ENCODE peak calls at places on chromosomes 11 and 22, in ten cellular contexts. One of them, this sample, is unnamed. For H3K4me1, the result is how much of the 10 kb centered on the place peaks cover.

GRCh38 chr11:42762348-42762747 is 549.4 kb upstream of the API5 start:
- DNase-seq in HCT116: no peak
- DNase-seq in hepatocyte: no peak
- DNase-seq in body of pancreas: no peak
- DNase-seq in A549: no peak
- DNase-seq in SJSA1: no peak
- DNase-seq in HAP-1: no peak
- DNase-seq in Peyer's patch: no peak
- DNase-seq in stomach: no peak
- DNase-seq in adrenal gland: no peak
- DNase-seq in this sample: no peak

GRCh38 chr11:71370895-71371673 is 77.1 kb downstream of the DHCR7 start:
- DNase-seq in body of pancreas: no peak
- DNase-seq in HCT116: no peak
- DNase-seq in stomach: no peak
- DNase-seq in Peyer's patch: no peak
- DNase-seq in hepatocyte: no peak
- DNase-seq in adrenal gland: no peak
- DNase-seq in A549: no peak
- DNase-seq in SJSA1: no peak
- DNase-seq in HAP-1: no peak
- DNase-seq in this sample: no peak

GRCh38 chr11:60195923-60196368 is 13.1 kb upstream of the MS4A6A start:
- DNase-seq in Peyer's patch: no peak
- DNase-seq in body of pancreas: no peak
- DNase-seq in stomach: no peak
- DNase-seq in HAP-1: no peak
- DNase-seq in adrenal gland: no peak
- DNase-seq in hepatocyte: no peak
- DNase-seq in HCT116: no peak
- DNase-seq in A549: no peak
- DNase-seq in SJSA1: no peak
- DNase-seq in this sample: no peak

GRCh38 chr22:40479887-40480538 is 109.6 kb downstream of the SGSM3 start:
- DNase-seq in HCT116: no peak
- DNase-seq in SJSA1: no peak
- DNase-seq in hepatocyte: no peak
- DNase-seq in adrenal gland: no peak
- DNase-seq in stomach: no peak
- DNase-seq in Peyer's patch: no peak
- DNase-seq in HAP-1: no peak
- DNase-seq in A549: no peak
- DNase-seq in body of pancreas: no peak
- DNase-seq in this sample: no peak

GRCh38 chr11:115980336-115980735 is 476.1 kb upstream of the CADM1 start:
- DNase-seq in HCT116: no peak
- DNase-seq in A549: no peak
- DNase-seq in SJSA1: no peak
- DNase-seq in HAP-1: no peak
- DNase-seq in adrenal gland: no peak
- DNase-seq in hepatocyte: no peak
- DNase-seq in body of pancreas: no peak
- DNase-seq in stomach: no peak
- DNase-seq in Peyer's patch: no peak
- DNase-seq in this sample: no peak

GRCh38 chr11:59801981-59802638 is 8.5 kb downstream of the MRPL16 start:
- DNase-seq in HAP-1: no peak
- DNase-seq in Peyer's patch: no peak
- DNase-seq in HCT116: no peak
- DNase-seq in hepatocyte: no peak
- DNase-seq in SJSA1: peak
- DNase-seq in A549: peak
- DNase-seq in body of pancreas: peak
- DNase-seq in adrenal gland: peak
- DNase-seq in stomach: no peak
- DNase-seq in this sample: no peak

GRCh38 chr22:19038164-19038546 is 84.1 kb downstream of the DGCR2 start:
- DNase-seq in HCT116: no peak
- DNase-seq in SJSA1: no peak
- DNase-seq in hepatocyte: no peak
- DNase-seq in Peyer's patch: no peak
- DNase-seq in adrenal gland: no peak
- DNase-seq in HAP-1: no peak
- DNase-seq in A549: no peak
- DNase-seq in stomach: no peak
- DNase-seq in body of pancreas: no peak
- DNase-seq in this sample: peak

GRCh38 chr11:2592559-2593392 is 107.0 kb downstream of the KCNQ1OT1 start:
- DNase-seq in HCT116: no peak
- DNase-seq in HAP-1: no peak
- DNase-seq in SJSA1: no peak
- DNase-seq in stomach: no peak
- DNase-seq in adrenal gland: peak
- DNase-seq in A549: no peak
- DNase-seq in hepatocyte: no peak
- DNase-seq in Peyer's patch: no peak
- DNase-seq in body of pancreas: no peak
- DNase-seq in this sample: peak

GRCh38 chr22:46038174-46038487 is 61.2 kb upstream of the WNT7B start:
- DNase-seq in Peyer's patch: no peak
- DNase-seq in A549: no peak
- DNase-seq in HAP-1: no peak
- DNase-seq in HCT116: no peak
- DNase-seq in hepatocyte: no peak
- DNase-seq in stomach: no peak
- DNase-seq in body of pancreas: no peak
- DNase-seq in SJSA1: no peak
- DNase-seq in adrenal gland: no peak
- DNase-seq in this sample: no peak

GRCh38 chr22:46036558-46037408 is 59.8 kb upstream of the WNT7B start:
- DNase-seq in HCT116: peak
- DNase-seq in HAP-1: no peak
- DNase-seq in body of pancreas: peak
- DNase-seq in A549: peak
- DNase-seq in Peyer's patch: peak
- DNase-seq in SJSA1: peak
- DNase-seq in adrenal gland: peak
- DNase-seq in stomach: peak
- DNase-seq in hepatocyte: peak
- DNase-seq in this sample: no peak

GRCh38 chr22:46035380-46035741 is 58.4 kb upstream of the WNT7B start:
- DNase-seq in stomach: no peak
- DNase-seq in hepatocyte: no peak
- DNase-seq in SJSA1: peak
- DNase-seq in HAP-1: no peak
- DNase-seq in body of pancreas: no peak
- DNase-seq in Peyer's patch: no peak
- DNase-seq in adrenal gland: no peak
- DNase-seq in A549: no peak
- DNase-seq in HCT116: no peak
- DNase-seq in this sample: no peak

GRCh38 chr22:46033256-46034200 is 56.6 kb upstream of the WNT7B start:
- DNase-seq in body of pancreas: peak
- DNase-seq in stomach: no peak
- DNase-seq in adrenal gland: peak
- DNase-seq in hepatocyte: no peak
- DNase-seq in HCT116: no peak
- DNase-seq in A549: no peak
- DNase-seq in HAP-1: no peak
- DNase-seq in SJSA1: no peak
- DNase-seq in Peyer's patch: no peak
- DNase-seq in this sample: no peak

DNA sequence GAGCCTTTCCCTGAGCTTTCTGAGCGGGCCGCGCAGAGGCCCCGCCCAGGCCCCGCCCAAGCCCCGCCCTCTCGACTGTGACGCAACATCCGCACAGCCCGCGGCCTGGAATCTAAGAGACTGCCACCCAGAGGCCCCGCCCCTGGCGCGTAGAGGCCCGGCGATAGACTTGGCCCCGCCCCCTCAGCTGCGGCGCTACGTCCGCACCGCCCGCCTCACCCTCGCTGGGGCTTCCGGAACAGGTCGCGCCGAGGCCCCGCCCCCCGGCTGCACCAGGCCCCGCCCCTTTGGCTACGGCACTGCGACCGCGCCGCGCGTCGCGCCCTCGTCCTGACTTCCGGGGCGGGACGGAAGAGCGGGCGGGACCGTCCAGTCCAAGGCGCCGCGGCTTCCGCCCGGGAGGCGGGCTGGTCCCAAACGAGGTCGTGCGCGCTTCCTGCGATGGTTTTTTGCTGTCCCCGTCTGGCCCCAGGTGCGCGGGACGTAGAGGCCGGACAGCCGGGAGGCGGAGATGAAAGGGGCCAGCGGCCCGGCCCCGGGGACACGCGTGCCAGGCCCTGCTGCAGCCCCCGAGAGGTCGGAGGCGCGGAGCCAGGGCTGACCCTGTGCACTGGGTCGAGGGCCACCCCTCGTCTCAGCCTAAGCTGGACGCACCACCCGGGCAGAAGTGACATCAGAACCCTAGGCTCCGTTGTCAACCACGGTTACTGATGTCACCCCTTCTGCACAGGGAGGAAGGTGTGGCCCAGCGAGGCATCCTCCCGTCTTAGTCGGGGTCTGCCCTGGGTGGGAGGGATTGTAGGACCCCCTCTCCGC is 59.0 kb upstream of the WNT7B start:
- DNase-seq in hepatocyte: peak
- DNase-seq in SJSA1: peak
- DNase-seq in HCT116: peak
- DNase-seq in stomach: peak
- DNase-seq in HAP-1: peak
- DNase-seq in adrenal gland: peak
- DNase-seq in A549: peak
- DNase-seq in Peyer's patch: peak
- DNase-seq in body of pancreas: peak
- DNase-seq in this sample: peak
- H3K4me1 ChIP-seq in hepatocyte: under half
- H3K4me1 ChIP-seq in SJSA1: under half
- H3K4me1 ChIP-seq in HCT116: under half
- H3K4me1 ChIP-seq in stomach: under half
- H3K4me1 ChIP-seq in HAP-1: under half
- H3K4me1 ChIP-seq in adrenal gland: under half
- H3K4me1 ChIP-seq in A549: under half
- H3K4me1 ChIP-seq in Peyer's patch: under half
- H3K4me1 ChIP-seq in body of pancreas: half or more
- H3K4me1 ChIP-seq in this sample: under half

GRCh38 chr22:50169774-50170341 is 673 bp upstream of the PANX2 start:
- DNase-seq in body of pancreas: peak
- DNase-seq in HCT116: no peak
- DNase-seq in hepatocyte: peak
- DNase-seq in Peyer's patch: no peak
- DNase-seq in stomach: peak
- DNase-seq in adrenal gland: no peak
- DNase-seq in HAP-1: peak
- DNase-seq in A549: no peak
- DNase-seq in SJSA1: no peak
- DNase-seq in this sample: peak
- H3K4me3 ChIP-seq in body of pancreas: no peak
- H3K4me3 ChIP-seq in HCT116: peak
- H3K4me3 ChIP-seq in hepatocyte: peak
- H3K4me3 ChIP-seq in Peyer's patch: peak
- H3K4me3 ChIP-seq in stomach: peak
- H3K4me3 ChIP-seq in adrenal gland: no peak
- H3K4me3 ChIP-seq in HAP-1: peak
- H3K4me3 ChIP-seq in A549: peak
- H3K4me3 ChIP-seq in SJSA1: peak
- H3K4me3 ChIP-seq in this sample: peak

GRCh38 chr11:35583126-35583525 is 35.1 kb upstream of the FJX1 start:
- DNase-seq in SJSA1: peak
- DNase-seq in body of pancreas: no peak
- DNase-seq in HCT116: no peak
- DNase-seq in stomach: no peak
- DNase-seq in A549: no peak
- DNase-seq in HAP-1: no peak
- DNase-seq in adrenal gland: no peak
- DNase-seq in hepatocyte: no peak
- DNase-seq in Peyer's patch: no peak
- DNase-seq in this sample: no peak

GRCh38 chr11:35583843-35584242 is 34.4 kb upstream of the FJX1 start:
- DNase-seq in hepatocyte: no peak
- DNase-seq in stomach: no peak
- DNase-seq in Peyer's patch: no peak
- DNase-seq in body of pancreas: no peak
- DNase-seq in HAP-1: no peak
- DNase-seq in SJSA1: no peak
- DNase-seq in adrenal gland: no peak
- DNase-seq in HCT116: no peak
- DNase-seq in A549: no peak
- DNase-seq in this sample: no peak

GRCh38 chr11:35585411-35585810 is 32.8 kb upstream of the FJX1 start:
- DNase-seq in A549: no peak
- DNase-seq in adrenal gland: no peak
- DNase-seq in SJSA1: no peak
- DNase-seq in body of pancreas: no peak
- DNase-seq in stomach: no peak
- DNase-seq in hepatocyte: no peak
- DNase-seq in HCT116: no peak
- DNase-seq in Peyer's patch: no peak
- DNase-seq in HAP-1: no peak
- DNase-seq in this sample: no peak

GRCh38 chr11:35586216-35586615 is 32.0 kb upstream of the FJX1 start:
- DNase-seq in HCT116: no peak
- DNase-seq in adrenal gland: no peak
- DNase-seq in body of pancreas: no peak
- DNase-seq in Peyer's patch: no peak
- DNase-seq in HAP-1: no peak
- DNase-seq in SJSA1: no peak
- DNase-seq in stomach: no peak
- DNase-seq in hepatocyte: no peak
- DNase-seq in A549: no peak
- DNase-seq in this sample: no peak

GRCh38 chr11:35584321-35584720 is 33.9 kb upstream of the FJX1 start:
- DNase-seq in SJSA1: peak
- DNase-seq in A549: no peak
- DNase-seq in Peyer's patch: no peak
- DNase-seq in adrenal gland: no peak
- DNase-seq in HAP-1: no peak
- DNase-seq in hepatocyte: no peak
- DNase-seq in HCT116: no peak
- DNase-seq in stomach: no peak
- DNase-seq in body of pancreas: no peak
- DNase-seq in this sample: no peak
- H3K4me1 ChIP-seq in SJSA1: half or more
- H3K4me1 ChIP-seq in A549: under half
- H3K4me1 ChIP-seq in Peyer's patch: under half
- H3K4me1 ChIP-seq in adrenal gland: under half
- H3K4me1 ChIP-seq in HAP-1: under half
- H3K4me1 ChIP-seq in hepatocyte: under half
- H3K4me1 ChIP-seq in HCT116: under half
- H3K4me1 ChIP-seq in stomach: under half
- H3K4me1 ChIP-seq in body of pancreas: under half
- H3K4me1 ChIP-seq in this sample: under half

GRCh38 chr11:34653031-34653430 is 32.1 kb downstream of the EHF start:
- DNase-seq in body of pancreas: no peak
- DNase-seq in HAP-1: no peak
- DNase-seq in SJSA1: no peak
- DNase-seq in Peyer's patch: no peak
- DNase-seq in stomach: no peak
- DNase-seq in adrenal gland: no peak
- DNase-seq in HCT116: no peak
- DNase-seq in hepatocyte: no peak
- DNase-seq in A549: no peak
- DNase-seq in this sample: no peak

GRCh38 chr11:34654491-34655334 is 33.8 kb downstream of the EHF start:
- DNase-seq in HAP-1: peak
- DNase-seq in adrenal gland: peak
- DNase-seq in Peyer's patch: no peak
- DNase-seq in SJSA1: no peak
- DNase-seq in A549: peak
- DNase-seq in body of pancreas: peak
- DNase-seq in stomach: peak
- DNase-seq in hepatocyte: peak
- DNase-seq in HCT116: peak
- DNase-seq in this sample: peak

GRCh38 chr11:34653851-34654490 is 33.1 kb downstream of the EHF start:
- DNase-seq in adrenal gland: peak
- DNase-seq in Peyer's patch: peak
- DNase-seq in HAP-1: peak
- DNase-seq in hepatocyte: peak
- DNase-seq in stomach: peak
- DNase-seq in A549: peak
- DNase-seq in HCT116: peak
- DNase-seq in SJSA1: peak
- DNase-seq in body of pancreas: peak
- DNase-seq in this sample: peak

GRCh38 chr11:34656062-34656720 is 35.3 kb downstream of the EHF start:
- DNase-seq in body of pancreas: no peak
- DNase-seq in A549: no peak
- DNase-seq in adrenal gland: no peak
- DNase-seq in SJSA1: no peak
- DNase-seq in stomach: no peak
- DNase-seq in hepatocyte: no peak
- DNase-seq in HAP-1: peak
- DNase-seq in Peyer's patch: no peak
- DNase-seq in HCT116: no peak
- DNase-seq in this sample: no peak

DNA sequence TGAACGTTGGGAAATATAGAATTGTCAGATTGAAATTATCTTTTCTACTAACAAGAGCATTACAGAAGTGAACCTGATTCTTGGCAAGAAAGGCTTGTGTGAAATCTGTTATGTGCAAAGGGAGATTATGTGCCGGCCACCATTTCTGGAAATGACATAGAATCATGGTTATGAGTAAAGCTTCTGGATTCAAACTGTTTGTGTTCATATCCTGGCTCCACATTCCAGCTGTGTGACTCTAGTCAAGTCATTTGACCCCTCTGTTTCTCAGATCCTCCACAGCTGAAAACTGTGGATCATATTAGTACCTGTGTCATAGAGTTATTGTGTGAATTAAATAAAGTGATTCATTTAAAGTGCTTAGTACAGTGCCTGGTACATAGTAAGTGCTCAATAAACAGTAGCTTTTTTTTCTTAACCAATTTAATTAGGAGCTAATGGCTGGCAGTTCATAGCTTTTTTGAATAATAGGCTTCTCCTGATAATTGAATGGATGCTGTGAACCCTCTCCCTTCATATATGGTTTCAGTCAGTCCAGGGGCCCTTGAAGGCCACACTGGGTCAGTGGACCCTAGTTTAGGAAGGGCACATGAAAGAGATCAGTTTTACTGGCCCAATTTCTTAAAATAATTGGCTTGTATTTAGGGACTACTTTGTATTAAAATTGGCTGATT is 34.6 kb downstream of the EHF start:
- DNase-seq in HCT116: no peak
- DNase-seq in SJSA1: no peak
- DNase-seq in hepatocyte: no peak
- DNase-seq in body of pancreas: no peak
- DNase-seq in HAP-1: peak
- DNase-seq in stomach: no peak
- DNase-seq in A549: peak
- DNase-seq in Peyer's patch: no peak
- DNase-seq in adrenal gland: no peak
- DNase-seq in this sample: no peak
- H3K4me3 ChIP-seq in HCT116: no peak
- H3K4me3 ChIP-seq in SJSA1: no peak
- H3K4me3 ChIP-seq in hepatocyte: no peak
- H3K4me3 ChIP-seq in body of pancreas: no peak
- H3K4me3 ChIP-seq in HAP-1: no peak
- H3K4me3 ChIP-seq in stomach: no peak
- H3K4me3 ChIP-seq in A549: no peak
- H3K4me3 ChIP-seq in Peyer's patch: no peak
- H3K4me3 ChIP-seq in adrenal gland: no peak
- H3K4me3 ChIP-seq in this sample: no peak

This sample was measured in lower lobe of right lung.